ENCODE peak calls at places on chromosomes 1 and 21, in eight cellular contexts. B is coronary artery, Q is HFF-Myc, P is GM23338, R is AG09309, C is A549, X is lower leg skin, F is prostate gland. A is an unnamed sample.

GRCh38 chr1:83705091-83705490 is 293.8 kb downstream of the TTLL7 start:
- DNase-seq in B (no peak), Q (no peak), P (no peak), R (no peak), C (no peak), X (no peak), F (no peak), A (no peak)

GRCh38 chr1:93728480-93729131 is 47.0 kb upstream of the BCAR3 start:
- DNase-seq in B (no peak), Q (no peak), P (no peak), R (no peak), C (no peak), X (no peak), F (no peak), A (no peak)

GRCh38 chr1:5371270-5371669 is 621.0 kb downstream of the NPHP4 start:
- DNase-seq in B (no peak), Q (no peak), P (no peak), R (no peak), C (no peak), X (no peak), F (no peak), A (no peak)

GRCh38 chr1:167460836-167461235 is 57.5 kb downstream of the CD247 start:
- DNase-seq in B (no peak), Q (no peak), P (no peak), R (no peak), C (no peak), X (no peak), F (no peak), A (no peak)

GRCh38 chr1:150165622-150166612 is 16.2 kb downstream of the PLEKHO1 start:
- DNase-seq in B (no peak), Q (no peak), P (peak; percentile 91), R (no peak), C (peak; percentile 42), X (no peak), F (no peak), A (no peak)

GRCh38 chr21:42500225-42500624 is 4.2 kb upstream of the RSPH1 start:
- DNase-seq in B (no peak), Q (no peak), P (no peak), R (no peak), C (no peak), X (no peak), F (no peak), A (no peak)

GRCh38 chr1:41427022-41427942 is 57.2 kb downstream of the EDN2 start:
- DNase-seq in B (no peak), Q (no peak), P (no peak), R (no peak), C (no peak), X (no peak), F (no peak), A (no peak)

GRCh38 chr1:181088079-181089016 is at the start of gene IER5:
- DNase-seq in B (peak; percentile 99), Q (peak; percentile 88), P (peak; percentile 96), R (peak; percentile 83), C (peak; percentile 98), X (peak; percentile 97), F (peak; percentile 96), A (peak; percentile 78)

GRCh38 chr1:175384546-175384945 is 192.0 kb upstream of the KIAA0040 start:
- DNase-seq in B (no peak), Q (no peak), P (no peak), R (no peak), C (no peak), X (no peak), F (no peak), A (no peak)

GRCh38 chr1:153626929-153627796 is at the start of gene S100A13:
- DNase-seq in B (no peak), Q (peak; percentile 91), P (peak; percentile 99), R (peak; percentile 85), C (peak; percentile 91), X (peak; percentile 77), F (peak; percentile 43), A (peak; percentile 87)

GRCh38 chr1:190908691-190909090 is 431.0 kb upstream of the BRINP3 start:
- DNase-seq in B (no peak), Q (no peak), P (no peak), R (no peak), C (no peak), X (no peak), F (no peak), A (no peak)

GRCh38 chr1:22184892-22185612 is 42.2 kb upstream of the WNT4 start:
- DNase-seq in B (no peak), Q (no peak), P (peak; percentile 75), R (no peak), C (peak; percentile 16), X (no peak), F (no peak), A (no peak)

GRCh38 chr21:41703857-41704501 is 62.9 kb downstream of the RIPK4 start:
- DNase-seq in B (no peak), Q (no peak), P (no peak), R (no peak), C (no peak), X (no peak), F (peak; percentile 87), A (no peak)

GRCh38 chr1:15352122-15352957 is 57.3 kb upstream of the EFHD2 start:
- DNase-seq in B (no peak), Q (peak; percentile 76), P (no peak), R (peak; percentile 55), C (peak; percentile 96), X (no peak), F (peak; percentile 67), A (peak; percentile 48)

GRCh38 chr21:17387030-17387617 is 125.7 kb upstream of the CXADR start:
- DNase-seq in B (no peak), Q (peak; percentile 48), P (peak; percentile 89), R (no peak), C (peak; percentile 51), X (peak; percentile 52), F (peak; percentile 75), A (no peak)

GRCh38 chr1:5720045-5720444 is 272.2 kb downstream of the NPHP4 start:
- DNase-seq in B (no peak), Q (no peak), P (no peak), R (no peak), C (no peak), X (no peak), F (no peak), A (no peak)

GRCh38 chr1:194171596-194171995 is 985.2 kb upstream of the B3GALT2 start:
- DNase-seq in B (no peak), Q (no peak), P (no peak), R (no peak), C (no peak), X (no peak), F (no peak), A (no peak)

GRCh38 chr1:221575605-221576004 is 166.3 kb downstream of the DUSP10 start:
- DNase-seq in B (no peak), Q (no peak), P (no peak), R (no peak), C (no peak), X (no peak), F (no peak), A (no peak)

GRCh38 chr1:116765962-116766361 is 11.7 kb downstream of the CD2 start:
- DNase-seq in B (no peak), Q (no peak), P (no peak), R (peak; percentile 14), C (no peak), X (no peak), F (no peak), A (no peak)

GRCh38 chr1:72034827-72035226 is 247.5 kb downstream of the NEGR1 start:
- DNase-seq in B (no peak), Q (no peak), P (peak; percentile 74), R (no peak), C (no peak), X (no peak), F (no peak), A (no peak)

DNA sequence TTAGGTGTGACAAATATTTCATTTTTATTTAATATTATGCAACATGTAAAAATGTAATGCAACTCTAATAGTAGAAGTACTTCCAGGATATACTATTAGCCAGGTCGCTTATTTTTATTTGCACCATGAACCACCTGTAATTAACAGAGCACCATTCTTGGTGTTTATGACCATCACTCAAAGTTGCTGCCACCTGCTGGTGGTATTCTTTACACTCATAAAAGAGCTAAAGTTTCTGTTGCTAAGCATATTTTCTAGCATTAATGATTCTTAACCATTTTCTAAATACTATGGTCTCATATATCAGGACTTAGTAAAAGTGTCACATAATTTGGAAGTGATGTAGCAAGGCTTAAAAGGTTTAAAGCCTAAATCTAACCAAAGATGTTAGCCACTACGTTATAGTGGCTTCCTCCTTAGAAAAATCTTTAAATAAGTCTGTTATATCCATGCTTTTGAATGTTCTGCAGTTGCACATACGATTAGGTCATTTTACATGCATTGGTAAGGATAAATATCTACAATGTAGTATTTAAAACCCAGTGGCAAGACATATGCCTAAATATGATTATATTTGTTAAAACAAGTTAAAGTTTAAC is 244.5 kb downstream of the NEGR1 start:
- DNase-seq in B (no peak), Q (peak; percentile 7), P (peak; percentile 80), R (no peak), C (peak; percentile 32), X (no peak), F (peak; percentile 20), A (no peak)
- TF ChIP-seq CTCF in B (no peak), Q (peak; percentile 44), P (peak; percentile 81), R (peak; percentile 57), C (peak; percentile 46), X (no peak), F (peak; percentile 40), A (peak; percentile 65)

DNA sequence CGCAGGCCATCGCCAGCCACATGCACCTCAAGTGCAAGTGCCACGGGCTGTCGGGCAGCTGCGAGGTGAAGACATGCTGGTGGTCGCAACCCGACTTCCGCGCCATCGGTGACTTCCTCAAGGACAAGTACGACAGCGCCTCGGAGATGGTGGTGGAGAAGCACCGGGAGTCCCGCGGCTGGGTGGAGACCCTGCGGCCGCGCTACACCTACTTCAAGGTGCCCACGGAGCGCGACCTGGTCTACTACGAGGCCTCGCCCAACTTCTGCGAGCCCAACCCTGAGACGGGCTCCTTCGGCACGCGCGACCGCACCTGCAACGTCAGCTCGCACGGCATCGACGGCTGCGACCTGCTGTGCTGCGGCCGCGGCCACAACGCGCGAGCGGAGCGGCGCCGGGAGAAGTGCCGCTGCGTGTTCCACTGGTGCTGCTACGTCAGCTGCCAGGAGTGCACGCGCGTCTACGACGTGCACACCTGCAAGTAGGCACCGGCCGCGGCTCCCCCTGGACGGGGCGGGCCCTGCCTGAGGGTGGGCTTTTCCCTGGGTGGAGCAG is 23.4 kb upstream of the ARF1 start:
- DNase-seq in B (no peak), Q (no peak), P (peak; percentile 42), R (no peak), C (no peak), X (no peak), F (no peak), A (no peak)
- H3K4me3 ChIP-seq in B (peak overlapping the region; percentile 44), Q (no peak overlapping the region), P (peak overlapping the region; percentile 90), R (no peak overlapping the region), C (peak overlapping the region; percentile 59), X (no peak overlapping the region), F (peak overlapping the region; percentile 3), A (no peak overlapping the region)

DNA sequence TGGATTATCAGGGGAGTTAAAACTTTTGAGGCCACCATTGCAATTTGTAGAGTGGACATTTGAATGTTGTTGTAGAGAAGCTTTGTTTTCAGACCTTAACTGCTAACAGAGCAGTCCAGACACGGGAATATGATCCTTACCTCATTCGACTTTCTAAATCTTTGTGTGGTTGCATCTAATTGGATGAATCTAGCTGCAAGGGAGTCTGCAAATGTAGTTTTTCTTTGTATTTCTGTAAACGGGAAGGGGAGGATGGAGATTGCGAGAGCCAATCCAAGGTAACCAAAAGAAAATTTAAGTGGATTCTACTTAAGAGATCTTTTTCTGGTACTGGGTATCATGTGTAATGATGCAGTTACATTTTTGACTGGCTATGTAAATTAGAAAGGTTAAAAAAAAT is 110.2 kb downstream of the FMN2 start:
- DNase-seq in B (no peak), Q (no peak), P (no peak), R (no peak), C (no peak), X (no peak), F (no peak), A (no peak)
- TF ChIP-seq CTCF in B (no peak), Q (no peak), P (no peak), R (no peak), C (no peak), X (no peak), F (no peak), A (no peak)

GRCh38 chr1:19454265-19455198 is 30.8 kb downstream of the CAPZB start:
- DNase-seq in B (no peak), Q (no peak), P (no peak), R (no peak), C (no peak), X (no peak), F (no peak), A (no peak)
- H3K4me3 ChIP-seq in B (no peak overlapping the region), Q (no peak overlapping the region), P (no peak overlapping the region), R (no peak overlapping the region), C (no peak overlapping the region), X (no peak overlapping the region), F (no peak overlapping the region), A (no peak overlapping the region)